ENCODE peak calls at places on chromosomes 6 and 20, in five cellular contexts. W, I, Z, B and Q are unnamed samples.

GRCh38 chr6:42045538-42046460 is 4.5 kb upstream of the TAF8 start:
- DNase-seq in W (peak), I (peak), Z (peak), B (peak), Q (peak)

GRCh38 chr6:129432738-129433137 is 277.2 kb downstream of the ARHGAP18 start:
- DNase-seq in W (no peak), I (no peak), Z (no peak), B (no peak), Q (no peak)

GRCh38 chr6:99151634-99152344 is 197.7 kb downstream of the FAXC start:
- DNase-seq in W (peak), I (peak), Z (no peak), B (no peak), Q (no peak)

GRCh38 chr20:1720226-1720625 is 62.6 kb upstream of the SIRPG start:
- DNase-seq in W (peak), I (no peak), Z (no peak), B (no peak), Q (no peak)

GRCh38 chr20:12175538-12175937 is 257.8 kb downstream of the BTBD3 start:
- DNase-seq in W (no peak), I (no peak), Z (no peak), B (no peak), Q (no peak)

GRCh38 chr6:119313937-119314893 is 35.3 kb downstream of the MAN1A1 start:
- DNase-seq in W (peak), I (no peak), Z (no peak), B (no peak), Q (peak)

GRCh38 chr20:31617432-31618104 is 12.5 kb downstream of the ID1 start:
- DNase-seq in W (peak), I (no peak), Z (no peak), B (no peak), Q (peak)

GRCh38 chr20:6663751-6664388 is 103.6 kb upstream of the BMP2 start:
- DNase-seq in W (no peak), I (peak), Z (no peak), B (no peak), Q (no peak)

GRCh38 chr6:131946992-131947955 is 3.9 kb downstream of the CCN2 start:
- DNase-seq in W (no peak), I (no peak), Z (no peak), B (no peak), Q (no peak)

GRCh38 chr6:7914311-7914710 is 3.7 kb upstream of the TXNDC5 start:
- DNase-seq in W (no peak), I (no peak), Z (no peak), B (no peak), Q (no peak)

GRCh38 chr20:4090756-4091331 is 75.5 kb upstream of the RNF24 start:
- DNase-seq in W (no peak), I (no peak), Z (no peak), B (no peak), Q (peak)

GRCh38 chr20:1001981-1002681 is at the start of gene RSPO4:
- DNase-seq in W (no peak), I (peak), Z (no peak), B (peak), Q (no peak)

GRCh38 chr6:38684904-38685303 is 18.0 kb downstream of the GLO1 start:
- DNase-seq in W (no peak), I (no peak), Z (no peak), B (no peak), Q (no peak)

GRCh38 chr6:54801669-54802068 is 44.9 kb upstream of the FAM83B start:
- DNase-seq in W (no peak), I (peak), Z (no peak), B (no peak), Q (peak)

GRCh38 chr6:154593122-154593521 is 82.6 kb upstream of the CNKSR3 start:
- DNase-seq in W (no peak), I (no peak), Z (no peak), B (no peak), Q (no peak)

GRCh38 chr20:56429496-56429895 is 17.4 kb downstream of the CASS4 start:
- DNase-seq in W (no peak), I (no peak), Z (no peak), B (no peak), Q (peak)

GRCh38 chr6:113833537-113833936 is 23.6 kb upstream of the MARCKS start:
- DNase-seq in W (no peak), I (no peak), Z (no peak), B (no peak), Q (no peak)

GRCh38 chr20:44309763-44310663 is 989 bp downstream of the FITM2 start:
- DNase-seq in W (peak), I (no peak), Z (no peak), B (no peak), Q (peak)